ENCODE peak calls at places on chromosomes 11 and 22, in five cellular contexts. One of them, this sample, is unnamed.

GRCh38 chr11:34565417-34566208 is 52.0 kb upstream of the ELF5 start:
- DNase-seq in naive thymus-derived CD4-positive, alpha-beta T cell: no peak
- DNase-seq in right lobe of liver: no peak
- DNase-seq in left lung: no peak
- DNase-seq in dorsolateral prefrontal cortex: no peak
- DNase-seq in this sample: no peak

GRCh38 chr11:126007263-126007662 is 55.4 kb downstream of the CDON start:
- DNase-seq in naive thymus-derived CD4-positive, alpha-beta T cell: no peak
- DNase-seq in dorsolateral prefrontal cortex: no peak
- DNase-seq in right lobe of liver: no peak
- DNase-seq in left lung: no peak
- DNase-seq in this sample: no peak

GRCh38 chr11:128716661-128717210 is 22.9 kb downstream of the FLI1 start:
- DNase-seq in left lung: no peak
- DNase-seq in right lobe of liver: no peak
- DNase-seq in naive thymus-derived CD4-positive, alpha-beta T cell: peak
- DNase-seq in dorsolateral prefrontal cortex: no peak
- DNase-seq in this sample: no peak

GRCh38 chr11:117017456-117017855 is 80.8 kb downstream of the SIK3 start:
- DNase-seq in left lung: no peak
- DNase-seq in naive thymus-derived CD4-positive, alpha-beta T cell: no peak
- DNase-seq in dorsolateral prefrontal cortex: no peak
- DNase-seq in right lobe of liver: no peak
- DNase-seq in this sample: no peak

GRCh38 chr11:133936136-133936535 is 20.6 kb downstream of the IGSF9B start:
- DNase-seq in right lobe of liver: no peak
- DNase-seq in left lung: peak
- DNase-seq in naive thymus-derived CD4-positive, alpha-beta T cell: no peak
- DNase-seq in dorsolateral prefrontal cortex: no peak
- DNase-seq in this sample: no peak

GRCh38 chr11:70901951-70902521 is 350.3 kb downstream of the SHANK2 start:
- DNase-seq in dorsolateral prefrontal cortex: no peak
- DNase-seq in left lung: peak
- DNase-seq in naive thymus-derived CD4-positive, alpha-beta T cell: no peak
- DNase-seq in right lobe of liver: no peak
- DNase-seq in this sample: no peak

GRCh38 chr11:48004456-48004855 is 24.1 kb downstream of the PTPRJ start:
- DNase-seq in right lobe of liver: no peak
- DNase-seq in naive thymus-derived CD4-positive, alpha-beta T cell: no peak
- DNase-seq in dorsolateral prefrontal cortex: no peak
- DNase-seq in left lung: no peak
- DNase-seq in this sample: no peak

GRCh38 chr11:35274909-35275807 is 136.2 kb downstream of the CD44 start:
- DNase-seq in right lobe of liver: peak
- DNase-seq in dorsolateral prefrontal cortex: no peak
- DNase-seq in left lung: no peak
- DNase-seq in naive thymus-derived CD4-positive, alpha-beta T cell: no peak
- DNase-seq in this sample: no peak

GRCh38 chr11:69654660-69655478 is 13.9 kb downstream of the CCND1 start:
- DNase-seq in dorsolateral prefrontal cortex: no peak
- DNase-seq in left lung: peak
- DNase-seq in naive thymus-derived CD4-positive, alpha-beta T cell: no peak
- DNase-seq in right lobe of liver: peak
- DNase-seq in this sample: no peak

GRCh38 chr22:39988386-39989114 is 6.2 kb upstream of the FAM83F start:
- DNase-seq in naive thymus-derived CD4-positive, alpha-beta T cell: no peak
- DNase-seq in dorsolateral prefrontal cortex: no peak
- DNase-seq in left lung: no peak
- DNase-seq in right lobe of liver: no peak
- DNase-seq in this sample: no peak

GRCh38 chr11:69212121-69213110 is 56.7 kb downstream of the SMIM38 start:
- DNase-seq in dorsolateral prefrontal cortex: no peak
- DNase-seq in left lung: no peak
- DNase-seq in naive thymus-derived CD4-positive, alpha-beta T cell: no peak
- DNase-seq in right lobe of liver: no peak
- DNase-seq in this sample: no peak

GRCh38 chr22:48736593-48737460 is 1090.8 kb downstream of the BRD1 start:
- DNase-seq in right lobe of liver: no peak
- DNase-seq in dorsolateral prefrontal cortex: no peak
- DNase-seq in naive thymus-derived CD4-positive, alpha-beta T cell: peak
- DNase-seq in left lung: peak
- DNase-seq in this sample: no peak

GRCh38 chr11:58933661-58934060 is 5.6 kb upstream of the GLYATL1 start:
- DNase-seq in right lobe of liver: peak
- DNase-seq in left lung: no peak
- DNase-seq in naive thymus-derived CD4-positive, alpha-beta T cell: no peak
- DNase-seq in dorsolateral prefrontal cortex: no peak
- DNase-seq in this sample: no peak

GRCh38 chr22:25840883-25841282 is 98.9 kb downstream of the MYO18B start:
- DNase-seq in dorsolateral prefrontal cortex: no peak
- DNase-seq in right lobe of liver: no peak
- DNase-seq in left lung: no peak
- DNase-seq in naive thymus-derived CD4-positive, alpha-beta T cell: no peak
- DNase-seq in this sample: no peak

GRCh38 chr11:270451-271208 is 7.6 kb upstream of the NLRP6 start:
- DNase-seq in dorsolateral prefrontal cortex: no peak
- DNase-seq in right lobe of liver: peak
- DNase-seq in left lung: no peak
- DNase-seq in naive thymus-derived CD4-positive, alpha-beta T cell: no peak
- DNase-seq in this sample: no peak

GRCh38 chr11:85088286-85088685 is 538.9 kb downstream of the DLG2 start:
- DNase-seq in naive thymus-derived CD4-positive, alpha-beta T cell: no peak
- DNase-seq in right lobe of liver: no peak
- DNase-seq in dorsolateral prefrontal cortex: no peak
- DNase-seq in left lung: no peak
- DNase-seq in this sample: no peak

GRCh38 chr11:125351045-125351867 is 144.8 kb downstream of the FEZ1 start:
- DNase-seq in naive thymus-derived CD4-positive, alpha-beta T cell: no peak
- DNase-seq in dorsolateral prefrontal cortex: no peak
- DNase-seq in right lobe of liver: no peak
- DNase-seq in left lung: peak
- DNase-seq in this sample: no peak

GRCh38 chr22:38031491-38031890 is 25.7 kb upstream of the PICK1 start:
- DNase-seq in right lobe of liver: no peak
- DNase-seq in left lung: peak
- DNase-seq in dorsolateral prefrontal cortex: no peak
- DNase-seq in naive thymus-derived CD4-positive, alpha-beta T cell: no peak
- DNase-seq in this sample: no peak
- H3K27ac ChIP-seq in right lobe of liver: no peak
- H3K27ac ChIP-seq in left lung: no peak
- H3K27ac ChIP-seq in dorsolateral prefrontal cortex: peak
- H3K27ac ChIP-seq in naive thymus-derived CD4-positive, alpha-beta T cell: no peak
- H3K27ac ChIP-seq in this sample: peak

DNA sequence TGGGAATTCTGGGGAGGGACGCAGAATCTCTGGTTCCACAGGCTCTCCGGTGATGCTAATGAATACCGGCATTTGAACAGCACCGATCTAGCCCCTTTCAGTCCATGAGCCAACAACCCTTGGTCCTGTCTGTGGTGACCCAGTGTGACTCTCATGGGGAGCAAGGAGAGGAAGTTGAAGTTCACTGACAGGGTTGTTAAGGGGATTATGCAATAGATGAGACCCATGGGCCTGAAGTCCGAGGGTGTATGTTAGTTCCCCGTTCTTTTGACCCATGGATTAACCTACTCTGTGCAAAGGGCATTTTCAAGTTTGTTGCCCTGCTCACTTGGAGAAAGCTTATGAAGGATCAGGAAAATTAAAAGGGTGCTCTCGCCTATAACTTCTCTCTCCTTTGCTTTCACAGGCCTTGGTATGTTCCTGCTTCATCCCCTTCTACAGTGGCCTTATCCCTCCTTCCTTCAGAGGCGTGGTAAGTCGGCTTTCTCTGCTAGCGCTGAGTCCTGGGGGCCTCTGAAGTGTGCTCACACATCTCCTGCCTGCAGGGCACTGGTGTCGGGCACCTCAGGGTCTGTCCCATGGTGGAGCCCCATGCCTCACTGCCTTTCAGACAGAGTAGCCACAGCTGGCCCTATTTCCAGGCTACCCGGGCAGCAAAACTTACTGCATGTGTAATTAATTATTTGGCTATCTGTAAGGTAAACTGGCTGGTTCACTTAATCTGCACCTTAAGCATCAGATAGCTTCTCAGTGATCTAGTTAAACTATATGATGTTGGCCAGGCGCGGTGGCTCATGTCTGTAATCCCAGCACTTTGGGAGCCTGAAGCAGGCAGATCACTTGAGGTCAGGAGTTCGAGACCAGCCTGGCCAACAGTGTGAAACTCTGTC is 5.1 kb downstream of the PNPLA3 start:
- DNase-seq in dorsolateral prefrontal cortex: no peak
- DNase-seq in right lobe of liver: no peak
- DNase-seq in left lung: no peak
- DNase-seq in naive thymus-derived CD4-positive, alpha-beta T cell: no peak
- DNase-seq in this sample: no peak
- H3K27ac ChIP-seq in dorsolateral prefrontal cortex: no peak
- H3K27ac ChIP-seq in right lobe of liver: no peak
- H3K27ac ChIP-seq in left lung: no peak
- H3K27ac ChIP-seq in naive thymus-derived CD4-positive, alpha-beta T cell: no peak
- H3K27ac ChIP-seq in this sample: no peak

DNA sequence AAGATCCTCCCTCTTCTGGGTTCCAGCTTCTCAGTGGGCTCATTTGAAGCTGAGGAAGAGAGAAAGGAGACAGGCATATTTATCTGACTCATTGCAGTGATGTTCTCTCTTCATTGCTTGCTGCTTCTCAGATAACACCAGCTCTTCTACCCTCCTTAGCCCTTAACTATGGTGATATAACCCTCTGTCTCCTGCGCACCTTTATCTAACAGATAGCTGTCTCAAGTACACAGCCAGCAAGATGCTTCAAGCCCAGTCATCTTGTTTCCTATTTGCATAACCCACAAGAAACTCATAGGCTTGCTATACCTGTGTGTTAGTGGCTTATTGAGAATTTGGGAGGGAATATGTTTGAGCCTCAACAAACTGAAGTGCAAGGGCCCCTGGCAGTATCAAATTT is 12.6 kb downstream of the PRSS23 start:
- DNase-seq in naive thymus-derived CD4-positive, alpha-beta T cell: no peak
- DNase-seq in right lobe of liver: no peak
- DNase-seq in left lung: no peak
- DNase-seq in dorsolateral prefrontal cortex: no peak
- DNase-seq in this sample: no peak
- H3K27ac ChIP-seq in naive thymus-derived CD4-positive, alpha-beta T cell: no peak
- H3K27ac ChIP-seq in right lobe of liver: no peak
- H3K27ac ChIP-seq in left lung: no peak
- H3K27ac ChIP-seq in dorsolateral prefrontal cortex: no peak
- H3K27ac ChIP-seq in this sample: no peak

GRCh38 chr11:66543263-66544107 is 2.4 kb downstream of the ZDHHC24 start:
- DNase-seq in right lobe of liver: peak
- DNase-seq in naive thymus-derived CD4-positive, alpha-beta T cell: peak
- DNase-seq in dorsolateral prefrontal cortex: peak
- DNase-seq in left lung: peak
- DNase-seq in this sample: no peak
- H3K27ac ChIP-seq in right lobe of liver: no peak
- H3K27ac ChIP-seq in naive thymus-derived CD4-positive, alpha-beta T cell: peak
- H3K27ac ChIP-seq in dorsolateral prefrontal cortex: peak
- H3K27ac ChIP-seq in left lung: peak
- H3K27ac ChIP-seq in this sample: no peak

DNA sequence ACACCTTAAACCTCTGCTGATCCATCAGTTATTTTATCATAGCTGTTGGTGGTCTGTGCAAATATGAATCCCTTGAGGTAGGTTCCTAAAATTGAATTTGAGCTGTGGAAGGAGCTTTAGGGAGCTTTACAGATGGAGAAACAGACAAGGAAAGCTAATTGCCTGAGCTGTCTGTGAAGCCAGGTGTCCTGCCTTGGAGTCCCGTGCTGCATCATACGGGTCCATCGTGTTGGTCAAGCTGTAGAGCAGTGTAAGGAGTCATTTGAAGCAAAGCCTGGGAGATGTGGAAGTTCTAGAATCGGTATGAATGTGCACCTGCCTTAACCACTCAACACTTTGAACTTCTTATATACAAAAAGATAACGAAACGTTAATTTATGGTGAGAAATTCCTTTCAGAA is 1.0 kb downstream of the POLA2 start:
- DNase-seq in dorsolateral prefrontal cortex: no peak
- DNase-seq in right lobe of liver: no peak
- DNase-seq in naive thymus-derived CD4-positive, alpha-beta T cell: no peak
- DNase-seq in left lung: no peak
- DNase-seq in this sample: no peak
- H3K27ac ChIP-seq in dorsolateral prefrontal cortex: no peak
- H3K27ac ChIP-seq in right lobe of liver: peak
- H3K27ac ChIP-seq in naive thymus-derived CD4-positive, alpha-beta T cell: peak
- H3K27ac ChIP-seq in left lung: peak
- H3K27ac ChIP-seq in this sample: no peak

DNA sequence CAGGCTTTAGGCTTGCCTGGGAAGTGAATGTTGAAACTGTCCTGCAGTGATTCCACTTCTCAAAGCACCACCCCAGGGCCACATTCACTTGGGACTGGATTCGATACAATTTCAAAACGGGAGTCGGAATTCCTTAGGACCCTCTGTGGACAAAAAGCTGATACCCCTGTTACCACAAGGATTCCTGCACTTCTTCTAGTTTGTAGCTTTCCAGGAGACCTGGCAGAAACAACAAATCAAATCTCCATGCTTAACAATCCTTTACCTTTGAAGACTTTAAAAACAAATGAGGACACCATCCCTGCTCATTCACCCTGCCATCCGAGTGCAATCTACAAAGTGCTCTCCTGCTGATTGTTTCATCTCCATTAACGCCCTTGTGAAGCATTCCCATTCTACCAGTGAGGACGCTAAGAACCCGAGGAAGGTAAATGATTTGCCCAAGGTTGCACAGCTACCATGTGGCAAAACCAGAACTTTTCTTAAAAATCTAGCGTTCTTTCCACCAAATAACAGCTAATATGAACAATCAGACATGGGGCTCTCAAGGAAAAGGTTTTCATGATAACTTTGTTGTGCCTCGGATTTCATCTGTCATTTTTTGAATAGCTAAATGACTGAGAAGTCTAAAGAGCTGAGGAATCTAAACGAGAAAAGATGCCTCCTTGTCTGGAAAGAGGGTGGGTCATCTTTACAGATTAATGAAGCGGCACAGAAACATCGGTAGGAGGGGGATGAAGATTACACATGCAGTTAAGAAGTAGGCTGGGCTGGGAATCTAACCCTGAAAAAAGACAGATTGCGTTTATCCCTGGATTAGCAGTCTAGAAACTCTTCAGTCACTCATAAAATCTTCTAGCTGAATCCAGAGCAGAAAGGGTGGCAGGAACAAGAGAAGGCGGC is 722 bp upstream of the MPZL2 start:
- DNase-seq in dorsolateral prefrontal cortex: no peak
- DNase-seq in right lobe of liver: no peak
- DNase-seq in left lung: no peak
- DNase-seq in naive thymus-derived CD4-positive, alpha-beta T cell: no peak
- DNase-seq in this sample: no peak
- H3K27ac ChIP-seq in dorsolateral prefrontal cortex: no peak
- H3K27ac ChIP-seq in right lobe of liver: no peak
- H3K27ac ChIP-seq in left lung: peak
- H3K27ac ChIP-seq in naive thymus-derived CD4-positive, alpha-beta T cell: no peak
- H3K27ac ChIP-seq in this sample: no peak

GRCh38 chr11:11628651-11629050 is 6.8 kb upstream of the GALNT18 start:
- DNase-seq in dorsolateral prefrontal cortex: no peak
- DNase-seq in naive thymus-derived CD4-positive, alpha-beta T cell: no peak
- DNase-seq in right lobe of liver: no peak
- DNase-seq in left lung: no peak
- DNase-seq in this sample: no peak
- H3K27ac ChIP-seq in dorsolateral prefrontal cortex: no peak
- H3K27ac ChIP-seq in naive thymus-derived CD4-positive, alpha-beta T cell: no peak
- H3K27ac ChIP-seq in right lobe of liver: no peak
- H3K27ac ChIP-seq in left lung: no peak
- H3K27ac ChIP-seq in this sample: no peak

GRCh38 chr11:96228911-96229310 is 114.1 kb downstream of the MAML2 start:
- DNase-seq in naive thymus-derived CD4-positive, alpha-beta T cell: no peak
- DNase-seq in left lung: no peak
- DNase-seq in dorsolateral prefrontal cortex: no peak
- DNase-seq in right lobe of liver: no peak
- DNase-seq in this sample: no peak
- H3K27ac ChIP-seq in naive thymus-derived CD4-positive, alpha-beta T cell: peak
- H3K27ac ChIP-seq in left lung: peak
- H3K27ac ChIP-seq in dorsolateral prefrontal cortex: peak
- H3K27ac ChIP-seq in right lobe of liver: peak
- H3K27ac ChIP-seq in this sample: peak

GRCh38 chr11:57645716-57646085 is 4.0 kb downstream of the YPEL4 start:
- DNase-seq in naive thymus-derived CD4-positive, alpha-beta T cell: no peak
- DNase-seq in right lobe of liver: no peak
- DNase-seq in left lung: no peak
- DNase-seq in dorsolateral prefrontal cortex: no peak
- DNase-seq in this sample: no peak
- H3K27ac ChIP-seq in naive thymus-derived CD4-positive, alpha-beta T cell: no peak
- H3K27ac ChIP-seq in right lobe of liver: no peak
- H3K27ac ChIP-seq in left lung: peak
- H3K27ac ChIP-seq in dorsolateral prefrontal cortex: no peak
- H3K27ac ChIP-seq in this sample: no peak

This sample was measured in caudate nucleus.